ENCODE peak calls at places on chromosomes 6 and 20, in eight cellular contexts. C is WTC11; I is activated CD4-positive, alpha-beta T cell treated with anti-CD3 and anti-CD28 coated beads, Interleukin-2, amount 10 ng/mL, durations not matched to agents 7 days and 5 days; S is H9; P is body of pancreas; A is lung; Z is amniotic stem cell; E is T-helper 2 cell. O is an unnamed sample.

GRCh38 chr6:109455161-109455501 is 441 bp downstream of the MICAL1 start:
- DNase-seq in I (peak; percentile 56), S (no peak), A (no peak), Z (no peak), E (peak; percentile 43), P (no peak), C (peak; percentile 51), O (no peak)

GRCh38 chr6:33252758-33253157 is 18.9 kb downstream of the VPS52 start:
- DNase-seq in P (no peak), Z (no peak), S (no peak), C (no peak), E (no peak), A (no peak), I (no peak), O (no peak)

GRCh38 chr6:141562181-141562800 is 570.4 kb upstream of the GJE1 start:
- DNase-seq in E (no peak), S (peak; percentile 76), Z (no peak), C (peak; percentile 59), A (peak; percentile 32), P (no peak), I (no peak), O (peak; percentile 18)

GRCh38 chr6:116393430-116393829 is 22.7 kb downstream of the DSE start:
- DNase-seq in Z (no peak), A (no peak), I (no peak), P (no peak), S (no peak), E (no peak), C (no peak), O (no peak)

GRCh38 chr20:37254114-37254878 is 7.3 kb downstream of the GHRH start:
- DNase-seq in I (no peak), C (no peak), Z (no peak), E (no peak), S (no peak), A (no peak), P (no peak), O (no peak)

GRCh38 chr6:159720708-159721107 is 6.6 kb upstream of the WTAP start:
- DNase-seq in C (no peak), S (no peak), P (peak; percentile 59), E (peak; percentile 26), I (peak; percentile 71), Z (no peak), A (no peak), O (no peak)

GRCh38 chr20:57165427-57166004 is 100.9 kb downstream of the BMP7 start:
- DNase-seq in I (no peak), Z (no peak), S (no peak), A (no peak), C (no peak), E (no peak), P (no peak), O (no peak)

GRCh38 chr6:12288211-12288618 is 1.9 kb upstream of the EDN1 start:
- DNase-seq in Z (no peak), P (peak; percentile 73), A (no peak), I (no peak), C (no peak), S (no peak), E (no peak), O (no peak)

GRCh38 chr6:128244751-128245405 is 275.5 kb downstream of the PTPRK start:
- DNase-seq in S (no peak), A (no peak), C (no peak), E (no peak), P (no peak), I (no peak), Z (no peak), O (no peak)

GRCh38 chr6:93423542-93423941 is 4.2 kb upstream of the EPHA7 start:
- DNase-seq in Z (no peak), I (peak; percentile 24), C (peak; percentile 60), P (no peak), A (no peak), E (no peak), S (peak; percentile 47), O (peak; percentile 15)

GRCh38 chr6:19380287-19380686 is 456.9 kb upstream of the ID4 start:
- DNase-seq in C (no peak), P (no peak), S (no peak), E (no peak), I (no peak), Z (no peak), A (no peak), O (no peak)

GRCh38 chr20:19380211-19380610 is 167.8 kb downstream of the SLC24A3 start:
- DNase-seq in E (no peak), A (no peak), S (no peak), Z (no peak), P (no peak), I (no peak), C (no peak), O (no peak)

GRCh38 chr6:33620584-33621395 is at the start of gene ITPR3:
- DNase-seq in S (peak; percentile 68), Z (no peak), E (peak; percentile 72), A (peak; percentile 63), I (peak; percentile 81), P (peak; percentile 75), C (no peak), O (no peak)

GRCh38 chr6:42029062-42029685 is 21.1 kb upstream of the TAF8 start:
- DNase-seq in S (no peak), Z (no peak), E (no peak), P (no peak), I (no peak), C (no peak), A (no peak), O (no peak)

GRCh38 chr6:12111271-12111670 is 99.2 kb downstream of the HIVEP1 start:
- DNase-seq in P (no peak), C (no peak), I (no peak), A (no peak), Z (no peak), E (no peak), S (no peak), O (no peak)

GRCh38 chr6:89566011-89566775 is 72.4 kb downstream of the LYRM2 start:
- DNase-seq in Z (no peak), C (no peak), A (no peak), S (no peak), E (no peak), I (no peak), P (no peak), O (no peak)

GRCh38 chr6:34484899-34485298 is 19.0 kb downstream of the PACSIN1 start:
- DNase-seq in S (no peak), I (peak; percentile 66), E (no peak), C (no peak), Z (no peak), A (no peak), P (no peak), O (no peak)

GRCh38 chr6:84804720-84805119 is 40.3 kb upstream of the TBX18 start:
- DNase-seq in A (no peak), I (no peak), S (no peak), Z (no peak), C (no peak), P (no peak), E (no peak), O (no peak)

GRCh38 chr20:4068708-4069107 is 53.4 kb upstream of the RNF24 start:
- DNase-seq in A (no peak), E (no peak), Z (no peak), I (no peak), P (peak; percentile 28), S (no peak), C (no peak), O (no peak)

GRCh38 chr20:44643596-44644383 is 7.7 kb downstream of the ADA start:
- DNase-seq in P (peak; percentile 47), A (peak; percentile 56), I (peak; percentile 64), C (peak; percentile 45), S (peak; percentile 84), E (peak; percentile 35), Z (no peak), O (no peak)

GRCh38 chr6:13273931-13274706 is 54.2 kb downstream of the TBC1D7 start:
- DNase-seq in E (peak; percentile 27), C (no peak), I (peak; percentile 34), Z (no peak), A (peak; percentile 43), S (no peak), P (no peak), O (no peak)

GRCh38 chr6:16544006-16544405 is 217.3 kb downstream of the ATXN1 start:
- DNase-seq in A (no peak), P (no peak), C (no peak), S (no peak), I (no peak), Z (peak; percentile 12), E (no peak), O (no peak)

GRCh38 chr20:36573798-36574277 is 441 bp downstream of the TGIF2 start:
- DNase-seq in C (no peak), P (peak; percentile 23), S (no peak), Z (no peak), I (peak; percentile 21), A (peak; percentile 31), E (peak; percentile 26), O (peak; percentile 36)

GRCh38 chr20:59163641-59164530 is at the start of gene ZNF831:
- DNase-seq in C (no peak), Z (no peak), E (no peak), I (peak; percentile 57), A (no peak), P (no peak), S (no peak), O (no peak)

GRCh38 chr6:127459231-127459641 is at the start of gene KIAA0408:
- DNase-seq in I (no peak), A (peak; percentile 77), Z (no peak), E (no peak), S (peak; percentile 81), P (peak; percentile 65), C (peak; percentile 51), O (peak; percentile 9)

GRCh38 chr6:21588812-21589811 is 4.4 kb upstream of the SOX4 start:
- DNase-seq in S (peak; percentile 90), E (peak; percentile 61), P (peak; percentile 90), A (peak; percentile 90), C (peak; percentile 96), I (peak; percentile 83), Z (peak; percentile 70), O (peak; percentile 85)

GRCh38 chr6:52547647-52548352 is 29.1 kb downstream of the TRAM2 start:
- DNase-seq in E (no peak), S (no peak), C (no peak), P (no peak), A (no peak), I (no peak), Z (no peak), O (no peak)

GRCh38 chr6:159451051-159451450 is 242.0 kb downstream of the SOD2 start:
- DNase-seq in P (no peak), I (no peak), C (no peak), E (no peak), S (no peak), A (no peak), Z (peak; percentile 5), O (no peak)

GRCh38 chr20:50243610-50244351 is 53.2 kb downstream of the CEBPB start:
- DNase-seq in E (no peak), A (no peak), P (no peak), C (no peak), Z (no peak), S (no peak), I (no peak), O (no peak)

GRCh38 chr6:56555438-56555872 is 87.2 kb downstream of the DST start:
- DNase-seq in A (no peak), S (no peak), C (no peak), P (no peak), Z (no peak), I (no peak), E (no peak), O (no peak)

GRCh38 chr6:4775591-4776492 is at the start of gene CDYL:
- DNase-seq in C (peak; percentile 83), S (peak; percentile 87), Z (peak; percentile 67), I (peak; percentile 84), A (peak; percentile 87), E (peak; percentile 83), P (peak; percentile 89), O (peak; percentile 78)

GRCh38 chr20:50982372-50982771 is 23.8 kb downstream of the MOCS3 start:
- DNase-seq in Z (peak; percentile 60), S (no peak), A (no peak), C (no peak), I (peak; percentile 16), E (no peak), P (no peak), O (no peak)

GRCh38 chr20:22686097-22686496 is 101.7 kb upstream of the FOXA2 start:
- DNase-seq in I (no peak), Z (peak; percentile 11), P (peak; percentile 40), A (peak; percentile 53), S (peak; percentile 84), C (peak; percentile 69), E (no peak), O (peak; percentile 31)

GRCh38 chr20:36542019-36542488 is 735 bp downstream of the MYL9 start:
- DNase-seq in I (no peak), A (no peak), P (no peak), E (no peak), S (peak; percentile 82), Z (peak; percentile 35), C (peak; percentile 71), O (no peak)

O was measured in midbrain.